ENCODE peak calls at places on chromosomes 3 and 15, in eight cellular contexts. I is stomach, A is uterus, G is tibial nerve, H is breast epithelium, Z is heart left ventricle, P is prostate gland, R is suprapubic skin. S is an unnamed sample.
A peak's percentile ranks its signal among the peaks of the same experiment; 100 is the strongest.

GRCh38 chr15:80989518-80990478 is at the start of gene MESD:
- DNase-seq in I (peak; percentile 99), A (peak; percentile 99), G (peak; percentile 98), H (peak; percentile 98), Z (peak; percentile 99), P (peak; percentile 97), R (peak; percentile 99), S (peak; percentile 96)

GRCh38 chr3:188133219-188133618 is 20.7 kb upstream of the LPP start:
- DNase-seq in I (no peak), A (no peak), G (no peak), H (no peak), Z (no peak), P (no peak), R (no peak), S (no peak)

GRCh38 chr15:53031469-53031868 is 241.3 kb upstream of the ONECUT1 start:
- DNase-seq in I (no peak), A (no peak), G (no peak), H (no peak), Z (no peak), P (no peak), R (no peak), S (no peak)

GRCh38 chr3:141769171-141769894 is 6.1 kb downstream of the GRK7 start:
- DNase-seq in I (no peak), A (no peak), G (no peak), H (no peak), Z (no peak), P (no peak), R (no peak), S (no peak)

GRCh38 chr3:182954553-182954952 is 25.8 kb downstream of the DCUN1D1 start:
- DNase-seq in I (no peak), A (no peak), G (no peak), H (no peak), Z (no peak), P (no peak), R (no peak), S (no peak)

GRCh38 chr3:71998995-71999673 is 214.2 kb upstream of the PROK2 start:
- DNase-seq in I (no peak), A (no peak), G (no peak), H (no peak), Z (no peak), P (no peak), R (no peak), S (no peak)

GRCh38 chr3:123637131-123637530 is 52.3 kb upstream of the HACD2 start:
- DNase-seq in I (no peak), A (no peak), G (no peak), H (no peak), Z (no peak), P (no peak), R (no peak), S (no peak)

GRCh38 chr3:133208184-133208583 is 170.0 kb downstream of the TMEM108 start:
- DNase-seq in I (no peak), A (no peak), G (no peak), H (no peak), Z (no peak), P (no peak), R (no peak), S (no peak)

GRCh38 chr15:25793354-25794050 is 69.6 kb downstream of the ATP10A start:
- DNase-seq in I (peak; percentile 17), A (no peak), G (no peak), H (no peak), Z (no peak), P (no peak), R (no peak), S (no peak)

GRCh38 chr3:46962990-46963389 is 13.6 kb downstream of the CCDC12 start:
- DNase-seq in I (no peak), A (no peak), G (no peak), H (no peak), Z (no peak), P (no peak), R (no peak), S (no peak)

GRCh38 chr3:3800076-3800448 is 831 bp downstream of the LRRN1 start:
- DNase-seq in I (peak; percentile 27), A (peak; percentile 19), G (no peak), H (peak; percentile 53), Z (no peak), P (peak; percentile 6), R (no peak), S (no peak)

GRCh38 chr15:24772256-24772655 is 96.7 kb downstream of the NPAP1 start:
- DNase-seq in I (no peak), A (no peak), G (no peak), H (no peak), Z (no peak), P (no peak), R (no peak), S (no peak)

GRCh38 chr3:115615001-115615447 is 8.3 kb upstream of the GAP43 start:
- DNase-seq in I (no peak), A (no peak), G (no peak), H (no peak), Z (no peak), P (no peak), R (no peak), S (no peak)

GRCh38 chr3:63611382-63611781 is 41.1 kb upstream of the SNTN start:
- DNase-seq in I (no peak), A (no peak), G (no peak), H (no peak), Z (no peak), P (no peak), R (no peak), S (no peak)

GRCh38 chr15:38945551-38946298 is 381.1 kb upstream of the RASGRP1 start:
- DNase-seq in I (no peak), A (no peak), G (no peak), H (no peak), Z (no peak), P (no peak), R (no peak), S (no peak)

GRCh38 chr3:64509216-64509615 is 178.6 kb downstream of the ADAMTS9 start:
- DNase-seq in I (no peak), A (no peak), G (no peak), H (no peak), Z (no peak), P (no peak), R (no peak), S (no peak)

GRCh38 chr3:140343709-140344417 is 334.0 kb upstream of the TRIM42 start:
- DNase-seq in I (no peak), A (no peak), G (no peak), H (no peak), Z (no peak), P (no peak), R (no peak), S (no peak)

GRCh38 chr15:99439524-99439835 is 126.3 kb upstream of the MEF2A start:
- DNase-seq in I (peak; percentile 23), A (peak; percentile 9), G (no peak), H (no peak), Z (no peak), P (peak; percentile 3), R (no peak), S (no peak)

GRCh38 chr15:40328176-40328575 is 4.7 kb downstream of the INAFM2 start:
- DNase-seq in I (no peak), A (no peak), G (no peak), H (no peak), Z (no peak), P (no peak), R (no peak), S (no peak)

GRCh38 chr15:60592386-60593339 is 113.7 kb upstream of the ICE2 start:
- DNase-seq in I (peak; percentile 86), A (peak; percentile 82), G (peak; percentile 68), H (peak; percentile 74), Z (peak; percentile 92), P (peak; percentile 90), R (peak; percentile 89), S (peak; percentile 91)
- TF ChIP-seq POLR2A in I (no peak), A (peak; percentile 80), G (no peak), H (peak; percentile 24), Z (no peak), P (peak; percentile 90), R (peak; percentile 80), S (peak; percentile 95)

GRCh38 chr15:96366526-96366877 is 36.0 kb downstream of the NR2F2 start:
- DNase-seq in I (no peak), A (no peak), G (no peak), H (no peak), Z (no peak), P (no peak), R (no peak), S (no peak)

GRCh38 chr15:96367436-96368200 is 37.1 kb downstream of the NR2F2 start:
- DNase-seq in I (no peak), A (no peak), G (no peak), H (no peak), Z (no peak), P (no peak), R (no peak), S (no peak)

GRCh38 chr15:96369825-96370621 is 39.5 kb downstream of the NR2F2 start:
- DNase-seq in I (no peak), A (no peak), G (no peak), H (no peak), Z (no peak), P (no peak), R (no peak), S (no peak)

GRCh38 chr15:96372554-96372953 is 42.1 kb downstream of the NR2F2 start:
- DNase-seq in I (no peak), A (no peak), G (no peak), H (no peak), Z (no peak), P (no peak), R (no peak), S (no peak)

DNA sequence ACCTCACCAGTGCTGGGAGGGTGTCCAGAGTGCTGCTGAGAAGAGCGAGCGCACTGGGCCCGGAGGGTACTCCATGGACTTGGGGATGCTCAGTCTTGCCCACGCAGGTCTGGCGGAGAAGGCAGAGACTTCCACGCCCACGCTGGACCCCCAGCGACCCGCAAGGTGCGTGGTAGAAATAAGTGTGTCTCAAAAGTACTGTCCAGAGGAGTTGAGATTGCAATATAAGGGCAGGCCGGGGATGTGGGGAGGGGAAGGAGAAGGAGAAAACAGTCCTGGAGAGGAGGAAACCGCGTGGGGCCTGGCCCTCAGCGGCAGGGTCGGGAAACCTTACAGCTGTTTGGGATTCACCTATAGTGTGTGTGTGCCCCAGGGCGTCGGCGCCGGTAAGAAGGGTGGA is 38.9 kb downstream of the NR2F2 start:
- DNase-seq in I (no peak), A (no peak), G (no peak), H (no peak), Z (no peak), P (no peak), R (no peak), S (no peak)
- H3K27me3 ChIP-seq in I (peaks cover 49% of the 10 kb centered on the region), A (no peaks in the 10 kb centered on the region), G (no peaks in the 10 kb centered on the region), H (peaks cover 43% of the 10 kb centered on the region), Z (peaks cover 7% of the 10 kb centered on the region), P (no peaks in the 10 kb centered on the region), R (peaks cover 60% of the 10 kb centered on the region), S (peaks cover 30% of the 10 kb centered on the region)

GRCh38 chr3:112640864-112641751 is at the start of gene CCDC80:
- DNase-seq in I (no peak), A (peak; percentile 20), G (no peak), H (no peak), Z (no peak), P (no peak), R (no peak), S (no peak)
- TF ChIP-seq POLR2A in I (no peak), A (no peak), G (peak; percentile 65), H (no peak), Z (no peak), P (peak; percentile 13), R (peak; percentile 72), S (peak; percentile 39)

DNA sequence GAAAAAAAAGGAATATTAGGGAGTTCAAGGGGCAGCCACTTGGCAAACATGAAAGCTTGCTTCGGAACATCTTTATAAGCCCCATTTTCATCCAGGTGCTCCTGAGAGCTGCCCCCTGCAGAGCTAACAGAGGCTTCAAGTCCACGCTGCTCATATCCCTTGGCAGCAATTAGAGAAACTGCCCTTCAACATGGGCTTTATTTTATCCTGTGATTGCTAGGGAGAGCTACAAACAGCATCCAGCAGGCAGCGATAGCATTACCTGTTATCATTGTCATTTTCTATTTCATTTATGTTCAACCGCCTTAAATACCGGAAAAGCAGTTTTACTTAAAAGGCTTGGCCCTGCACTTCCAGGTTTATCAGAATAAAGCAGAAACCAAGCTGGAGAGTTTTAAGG is 68.4 kb upstream of the MCTP2 start:
- DNase-seq in I (no peak), A (no peak), G (no peak), H (no peak), Z (no peak), P (no peak), R (no peak), S (no peak)
- H3K27me3 ChIP-seq in I (no peaks in the 10 kb centered on the region), A (no peaks in the 10 kb centered on the region), G (no peaks in the 10 kb centered on the region), H (no peaks in the 10 kb centered on the region), Z (no peaks in the 10 kb centered on the region), P (no peaks in the 10 kb centered on the region), R (no peaks in the 10 kb centered on the region), S (no peaks in the 10 kb centered on the region)